ENCODE peak calls at places on chromosomes 11 and 22, in four cellular contexts. S, P, N and C are unnamed samples.

GRCh38 chr22:34588893-34589545 is 476.9 kb upstream of the ISX start:
- DNase-seq in S (no peak), P (no peak), N (no peak), C (no peak)

GRCh38 chr11:32891657-32892354 is 805 bp upstream of the QSER1 start:
- DNase-seq in S (peak), P (peak), N (no peak), C (no peak)

GRCh38 chr11:104594228-104594958 is 303.9 kb downstream of the CASP12 start:
- DNase-seq in S (no peak), N (no peak), P (peak), C (no peak)

GRCh38 chr22:17158568-17159503 is at the start of gene HDHD5:
- DNase-seq in N (no peak), S (peak), P (peak), C (peak)

GRCh38 chr11:96648991-96649390 is 259.2 kb downstream of the JRKL start:
- DNase-seq in N (no peak), P (no peak), S (peak), C (no peak)

GRCh38 chr11:134393638-134394037 is 18.4 kb downstream of the B3GAT1 start:
- DNase-seq in S (peak), N (no peak), P (no peak), C (no peak)

GRCh38 chr11:117725048-117725734 is 71.8 kb downstream of the DSCAML1 start:
- DNase-seq in N (no peak), S (no peak), P (no peak), C (no peak)

GRCh38 chr11:20025331-20025840 is 134.9 kb downstream of the DBX1 start:
- DNase-seq in S (no peak), N (no peak), P (no peak), C (no peak)

GRCh38 chr11:106473089-106473722 is 395.7 kb downstream of the AASDHPPT start:
- DNase-seq in N (no peak), S (no peak), P (peak), C (no peak)

GRCh38 chr22:17430298-17430900 is 61.1 kb downstream of the CECR2 start:
- DNase-seq in S (peak), P (peak), N (no peak), C (no peak)

GRCh38 chr11:63019506-63019905 is 3.9 kb upstream of the SLC22A8 start:
- DNase-seq in P (no peak), N (no peak), S (no peak), C (no peak)

GRCh38 chr11:88680806-88681205 is 343.3 kb upstream of the CTSC start:
- DNase-seq in N (no peak), S (no peak), P (peak), C (no peak)

GRCh38 chr22:48237466-48237865 is 1475.0 kb downstream of the TBC1D22A start:
- DNase-seq in P (no peak), S (peak), N (no peak), C (peak)

GRCh38 chr11:19089421-19089820 is 27.5 kb upstream of the ZDHHC13 start:
- DNase-seq in P (no peak), N (no peak), S (no peak), C (no peak)

GRCh38 chr11:77259681-77260080 is 41.8 kb downstream of the GDPD4 start:
- DNase-seq in S (no peak), P (peak), N (no peak), C (no peak)

GRCh38 chr11:19398772-19399542 is 158.2 kb upstream of the E2F8 start:
- DNase-seq in N (no peak), P (peak), S (peak), C (peak)

GRCh38 chr11:88538088-88538487 is 200.6 kb upstream of the CTSC start:
- DNase-seq in S (no peak), P (peak), N (no peak), C (no peak)

GRCh38 chr11:114340311-114341131 is 44.3 kb downstream of the NNMT start:
- DNase-seq in S (peak), N (peak), P (peak), C (no peak)

GRCh38 chr11:95248666-95249467 is 17.9 kb upstream of the SESN3 start:
- DNase-seq in S (no peak), P (no peak), N (no peak), C (no peak)

GRCh38 chr11:71286701-71287643 is 34.6 kb upstream of the SHANK2 start:
- DNase-seq in P (peak), S (no peak), N (no peak), C (peak)

GRCh38 chr11:33722579-33723234 is 13.5 kb downstream of the CD59 start:
- DNase-seq in P (peak), N (no peak), S (no peak), C (no peak)

GRCh38 chr11:94790771-94791180 is 22.6 kb downstream of the AMOTL1 start:
- DNase-seq in S (no peak), P (no peak), N (no peak), C (no peak)

GRCh38 chr11:69645801-69646492 is 5.0 kb downstream of the CCND1 start:
- DNase-seq in P (no peak), N (no peak), S (no peak), C (no peak)

GRCh38 chr22:40463017-40463631 is 92.7 kb downstream of the SGSM3 start:
- DNase-seq in P (no peak), S (no peak), N (no peak), C (no peak)

DNA sequence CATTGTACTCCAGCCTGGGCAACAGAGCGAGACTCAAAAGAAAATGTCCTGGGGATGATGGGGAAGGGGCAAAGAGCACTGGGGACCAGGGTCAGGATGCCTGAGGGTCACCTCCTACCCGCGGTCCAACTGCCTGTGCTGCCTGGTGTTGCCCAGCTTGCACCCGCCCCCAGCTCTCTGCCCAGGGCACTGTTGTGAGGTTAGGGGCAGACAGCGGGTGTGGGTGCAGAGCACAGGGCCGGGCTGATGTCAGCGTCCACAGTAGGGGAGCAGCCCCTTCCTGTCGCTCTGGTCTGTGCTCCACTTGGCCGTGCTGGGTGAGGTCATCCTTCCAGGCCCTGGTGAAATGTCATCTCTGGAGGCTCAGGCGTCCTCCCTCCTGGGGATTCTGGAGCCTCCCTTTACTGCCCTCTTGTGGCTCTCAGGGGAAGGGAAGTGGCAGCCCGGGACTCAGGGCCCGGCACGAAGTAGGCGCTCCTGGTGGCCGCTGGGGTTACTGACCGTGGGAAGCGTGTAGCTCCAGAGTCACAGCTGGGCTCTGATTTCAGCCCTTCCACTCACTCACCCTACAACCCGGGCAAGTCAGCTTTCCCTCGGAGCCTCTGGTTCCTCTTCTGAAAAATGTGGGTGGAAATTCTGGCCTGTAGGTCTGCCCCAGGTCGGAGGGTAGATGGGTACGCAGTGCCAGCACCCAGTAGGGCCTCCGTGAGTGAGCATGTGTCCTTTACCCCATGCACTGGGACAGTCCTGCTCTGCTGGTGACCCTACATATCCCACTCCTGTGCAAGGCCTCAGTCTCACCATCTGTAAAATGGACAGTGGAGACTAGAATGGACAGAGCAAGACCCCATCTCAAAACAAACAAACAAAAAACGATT is 17.3 kb upstream of the PRR5 start:
- DNase-seq in P (peak), S (peak), N (peak), C (no peak)
- H3K4me3 ChIP-seq in P (no peak), S (no peak), N (no peak), C (no peak)

GRCh38 chr11:84019576-84020194 is 733.5 kb upstream of the CCDC90B start:
- DNase-seq in S (no peak), P (peak), N (no peak), C (no peak)

GRCh38 chr11:84022221-84022620 is 736.1 kb upstream of the CCDC90B start:
- DNase-seq in P (no peak), S (no peak), N (no peak), C (no peak)

GRCh38 chr11:84021291-84021690 is 735.1 kb upstream of the CCDC90B start:
- DNase-seq in S (no peak), P (no peak), N (no peak), C (no peak)

GRCh38 chr11:84022695-84023094 is 736.5 kb upstream of the CCDC90B start:
- DNase-seq in N (no peak), S (no peak), P (no peak), C (no peak)
- H3K4me3 ChIP-seq in N (no peak), S (no peak), P (no peak), C (no peak)

GRCh38 chr11:36450391-36450714 is 59.7 kb downstream of the TRAF6 start:
- DNase-seq in N (no peak), P (no peak), S (no peak), C (no peak)
- H3K4me3 ChIP-seq in N (no peak), P (no peak), S (no peak), C (peak)

DNA sequence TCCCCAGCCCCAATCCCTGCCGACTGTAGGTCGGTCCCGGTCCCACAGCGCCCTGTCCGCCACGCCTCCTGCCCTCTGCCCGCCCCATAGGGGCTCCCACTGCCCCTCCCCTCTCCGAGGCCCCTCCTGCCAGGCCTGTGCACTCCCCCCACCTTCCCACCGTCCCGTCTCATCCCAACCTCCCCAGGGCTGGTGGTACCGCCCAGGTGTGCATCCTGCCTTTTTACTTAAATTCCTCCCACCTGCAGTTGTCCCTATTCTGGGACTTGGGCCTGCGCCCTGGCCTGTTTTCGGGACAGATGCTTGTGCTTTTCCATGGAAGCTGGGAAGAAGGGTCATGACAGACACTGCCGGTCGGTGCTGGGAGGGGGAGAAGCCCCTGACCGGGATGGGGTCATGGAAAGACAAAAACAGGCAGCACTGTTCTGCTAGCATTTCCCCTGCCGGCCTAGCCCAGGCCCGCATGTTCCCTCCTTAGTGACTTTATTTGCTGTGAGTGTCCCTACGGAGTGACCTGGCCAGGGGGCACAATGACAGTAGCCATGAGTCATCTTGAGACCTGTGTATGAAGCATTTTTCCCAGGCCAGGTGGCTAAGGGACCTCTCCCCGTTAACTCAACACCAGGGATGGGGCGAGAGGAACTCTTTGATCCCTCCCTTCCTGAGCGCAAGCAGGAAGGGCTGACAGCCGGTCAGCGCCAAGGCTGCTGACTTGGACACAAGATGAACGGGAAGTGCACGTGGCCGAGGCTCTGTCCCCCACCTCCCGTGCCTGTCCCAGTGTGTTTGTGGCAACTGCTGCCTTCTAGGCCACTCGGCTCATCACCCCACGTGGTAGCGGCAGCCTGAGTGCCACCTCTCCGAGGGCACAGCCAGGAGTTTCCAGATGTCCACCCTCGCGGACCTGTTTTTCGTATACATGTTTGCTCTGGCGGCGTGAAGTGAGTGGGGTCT is 7.1 kb downstream of the TBX1 start:
- DNase-seq in S (no peak), N (no peak), P (no peak), C (no peak)
- H3K4me3 ChIP-seq in S (no peak), N (no peak), P (no peak), C (peak)

GRCh38 chr11:13220148-13220547 is 57.4 kb upstream of the BMAL1 start:
- DNase-seq in P (no peak), N (no peak), S (no peak), C (no peak)
- H3K4me3 ChIP-seq in P (no peak), N (no peak), S (no peak), C (no peak)